ENCODE peak calls at places on chromosomes 1 and 21, in four cellular contexts. Y is ovary, N is psoas muscle, S is left ventricle myocardium inferior. W is an unnamed sample.

GRCh38 chr1:98516306-98516705 is 145.2 kb upstream of the SNX7 start:
- DNase-seq in N (no peak), S (no peak), Y (no peak), W (no peak)

GRCh38 chr1:36175137-36176095 is 19.5 kb downstream of the MAP7D1 start:
- DNase-seq in N (peak; percentile 64), S (peak; percentile 61), Y (no peak), W (peak; percentile 67)

GRCh38 chr21:28633803-28634572 is 358.7 kb downstream of the LTN1 start:
- DNase-seq in N (peak; percentile 17), Y (peak; percentile 17), S (peak; percentile 29), W (peak; percentile 83)

GRCh38 chr1:8351693-8352470 is 34.0 kb downstream of the SLC45A1 start:
- DNase-seq in Y (no peak), S (no peak), N (no peak), W (no peak)

GRCh38 chr1:155873860-155874259 is 14.5 kb downstream of the SYT11 start:
- DNase-seq in S (no peak), N (no peak), Y (no peak), W (peak; percentile 86)

GRCh38 chr1:96362623-96363022 is 359.0 kb upstream of the PTBP2 start:
- DNase-seq in Y (no peak), S (no peak), N (no peak), W (peak; percentile 98)

GRCh38 chr1:22262583-22262982 is 119.7 kb upstream of the WNT4 start:
- DNase-seq in Y (no peak), N (no peak), S (no peak), W (no peak)

GRCh38 chr1:205188132-205188531 is 23.4 kb downstream of the DSTYK start:
- DNase-seq in Y (no peak), S (no peak), N (no peak), W (no peak)

GRCh38 chr1:235597867-235598553 is 51.6 kb downstream of the GNG4 start:
- DNase-seq in S (no peak), N (no peak), Y (no peak), W (peak; percentile 33)

GRCh38 chr1:90509225-90510048 is 207.7 kb downstream of the BARHL2 start:
- DNase-seq in Y (no peak), S (no peak), N (no peak), W (no peak)

GRCh38 chr1:92755541-92756351 is 29.2 kb downstream of the EVI5 start:
- DNase-seq in Y (peak; percentile 59), S (peak; percentile 80), N (peak; percentile 49), W (no peak)

GRCh38 chr1:44237721-44238457 is 24.6 kb downstream of the DMAP1 start:
- DNase-seq in Y (peak; percentile 60), N (no peak), S (no peak), W (peak; percentile 34)

GRCh38 chr1:227793948-227794812 is 21.3 kb upstream of the PRSS38 start:
- DNase-seq in N (peak; percentile 73), S (peak; percentile 74), Y (peak; percentile 70), W (peak; percentile 90)

GRCh38 chr1:31831397-31832378 is 15.9 kb upstream of the SPOCD1 start:
- DNase-seq in Y (no peak), N (no peak), S (no peak), W (no peak)

GRCh38 chr1:41496080-41497055 is 11.9 kb upstream of the EDN2 start:
- DNase-seq in S (peak; percentile 92), Y (peak; percentile 92), N (peak; percentile 94), W (peak; percentile 88)

GRCh38 chr21:35924714-35925301 is 135.5 kb downstream of the SETD4 start:
- DNase-seq in S (no peak), Y (no peak), N (peak; percentile 10), W (peak; percentile 96)

GRCh38 chr1:224894915-224895314 is 34.6 kb upstream of the DNAH14 start:
- DNase-seq in Y (no peak), S (no peak), N (no peak), W (peak; percentile 26)

GRCh38 chr1:49306507-49307070 is 529.9 kb upstream of the BEND5 start:
- DNase-seq in Y (no peak), S (no peak), N (no peak), W (no peak)

GRCh38 chr1:240258910-240259309 is 167.2 kb downstream of the FMN2 start:
- DNase-seq in N (no peak), S (no peak), Y (no peak), W (peak; percentile 71)

GRCh38 chr1:63799324-63799723 is 25.5 kb downstream of the ROR1 start:
- DNase-seq in S (no peak), N (no peak), Y (no peak), W (no peak)

GRCh38 chr1:62436039-62436465 is 797 bp upstream of the USP1 start:
- DNase-seq in S (peak; percentile 96), N (peak; percentile 97), Y (no peak), W (no peak)

GRCh38 chr21:38950388-38951094 is 144.8 kb downstream of the ETS2 start:
- DNase-seq in S (no peak), N (no peak), Y (no peak), W (no peak)

GRCh38 chr1:64543831-64544230 is 73.9 kb downstream of the CACHD1 start:
- DNase-seq in S (peak; percentile 17), N (peak; percentile 43), Y (peak; percentile 52), W (no peak)

GRCh38 chr1:197521118-197521739 is 253.2 kb downstream of the CRB1 start:
- DNase-seq in S (no peak), N (no peak), Y (no peak), W (peak; percentile 46)

GRCh38 chr1:204288061-204288588 is 71.6 kb downstream of the PLEKHA6 start:
- DNase-seq in N (peak; percentile 72), S (peak; percentile 75), Y (peak; percentile 87), W (no peak)

DNA sequence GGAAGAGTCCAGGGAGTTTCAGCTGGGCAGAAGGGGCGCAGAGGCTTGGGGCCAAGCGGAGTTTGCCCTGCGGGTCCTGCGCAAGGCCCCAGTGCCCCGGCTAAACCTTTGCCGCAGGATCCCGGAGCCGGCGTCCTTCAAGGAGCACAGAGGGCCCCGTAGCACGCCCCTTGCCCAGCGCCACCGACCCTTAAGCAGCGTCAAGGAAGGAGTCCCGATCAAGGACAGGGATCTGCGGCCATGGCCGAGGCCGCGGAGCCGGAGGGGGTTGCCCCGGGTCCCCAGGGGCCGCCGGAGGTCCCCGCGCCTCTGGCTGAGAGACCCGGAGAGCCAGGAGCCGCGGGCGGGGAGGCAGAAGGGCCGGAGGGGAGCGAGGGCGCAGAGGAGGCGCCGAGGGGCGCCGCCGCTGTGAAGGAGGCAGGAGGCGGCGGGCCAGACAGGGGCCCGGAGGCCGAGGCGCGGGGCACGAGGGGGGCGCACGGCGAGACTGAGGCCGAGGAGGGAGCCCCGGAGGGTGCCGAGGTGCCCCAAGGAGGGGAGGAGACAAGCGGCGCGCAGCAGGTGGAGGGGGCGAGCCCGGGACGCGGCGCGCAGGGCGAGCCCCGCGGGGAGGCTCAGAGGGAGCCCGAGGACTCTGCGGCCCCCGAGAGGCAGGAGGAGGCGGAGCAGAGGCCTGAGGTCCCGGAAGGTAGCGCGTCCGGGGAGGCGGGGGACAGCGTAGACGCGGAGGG is 520 bp downstream of the CLIC6 start:
- DNase-seq in Y (no peak), N (peak; percentile 36), S (no peak), W (no peak)
- H3K4me3 ChIP-seq in Y (peak overlapping the region; percentile 41), N (peak overlapping the region; percentile 62), S (peak overlapping the region; percentile 70), W (no peak overlapping the region)

DNA sequence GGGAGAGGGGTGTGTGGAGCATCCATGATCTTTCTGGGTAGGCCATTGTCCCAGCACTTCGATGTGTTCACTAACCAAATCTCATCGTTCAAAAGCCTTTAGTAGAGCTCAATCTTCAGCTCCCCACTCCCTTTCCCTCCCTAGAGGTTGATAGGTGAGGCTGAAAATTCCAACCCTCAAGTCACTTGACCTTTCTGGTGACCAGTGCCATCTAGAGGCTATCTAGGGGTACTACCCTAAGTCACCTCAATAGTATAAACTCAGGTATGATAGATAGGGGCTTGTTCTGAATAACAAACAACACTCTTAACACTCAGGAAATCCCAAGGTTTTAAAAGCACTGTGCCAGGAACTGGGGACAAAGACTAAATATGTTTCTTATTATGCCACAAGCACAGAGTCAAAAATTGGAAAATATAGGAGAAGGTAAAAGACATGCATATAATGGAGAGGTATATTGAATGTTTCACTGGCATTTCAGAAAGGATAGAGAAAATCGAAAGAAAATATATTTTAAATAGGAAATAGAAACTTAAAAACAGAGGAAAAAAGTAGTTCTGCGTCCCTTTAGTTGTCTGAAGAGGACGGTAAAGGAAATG is 42.9 kb upstream of the CD53 start:
- DNase-seq in S (no peak), N (no peak), Y (no peak), W (no peak)
- TF ChIP-seq CTCF in S (peak; percentile 61), N (peak; percentile 14), Y (no peak), W (peak; percentile 44)

GRCh38 chr1:236686815-236687160 is 489 bp downstream of the ACTN2 start:
- DNase-seq in S (peak; percentile 24), Y (no peak), N (peak; percentile 37), W (no peak)

GRCh38 chr1:236685205-236685916 is 938 bp upstream of the ACTN2 start:
- DNase-seq in Y (no peak), N (peak; percentile 19), S (no peak), W (no peak)

GRCh38 chr1:236687273-236687672 is 974 bp downstream of the ACTN2 start:
- DNase-seq in S (no peak), N (no peak), Y (no peak), W (no peak)

GRCh38 chr1:236688705-236689104 is 2.4 kb downstream of the ACTN2 start:
- DNase-seq in Y (no peak), S (no peak), N (no peak), W (no peak)

DNA sequence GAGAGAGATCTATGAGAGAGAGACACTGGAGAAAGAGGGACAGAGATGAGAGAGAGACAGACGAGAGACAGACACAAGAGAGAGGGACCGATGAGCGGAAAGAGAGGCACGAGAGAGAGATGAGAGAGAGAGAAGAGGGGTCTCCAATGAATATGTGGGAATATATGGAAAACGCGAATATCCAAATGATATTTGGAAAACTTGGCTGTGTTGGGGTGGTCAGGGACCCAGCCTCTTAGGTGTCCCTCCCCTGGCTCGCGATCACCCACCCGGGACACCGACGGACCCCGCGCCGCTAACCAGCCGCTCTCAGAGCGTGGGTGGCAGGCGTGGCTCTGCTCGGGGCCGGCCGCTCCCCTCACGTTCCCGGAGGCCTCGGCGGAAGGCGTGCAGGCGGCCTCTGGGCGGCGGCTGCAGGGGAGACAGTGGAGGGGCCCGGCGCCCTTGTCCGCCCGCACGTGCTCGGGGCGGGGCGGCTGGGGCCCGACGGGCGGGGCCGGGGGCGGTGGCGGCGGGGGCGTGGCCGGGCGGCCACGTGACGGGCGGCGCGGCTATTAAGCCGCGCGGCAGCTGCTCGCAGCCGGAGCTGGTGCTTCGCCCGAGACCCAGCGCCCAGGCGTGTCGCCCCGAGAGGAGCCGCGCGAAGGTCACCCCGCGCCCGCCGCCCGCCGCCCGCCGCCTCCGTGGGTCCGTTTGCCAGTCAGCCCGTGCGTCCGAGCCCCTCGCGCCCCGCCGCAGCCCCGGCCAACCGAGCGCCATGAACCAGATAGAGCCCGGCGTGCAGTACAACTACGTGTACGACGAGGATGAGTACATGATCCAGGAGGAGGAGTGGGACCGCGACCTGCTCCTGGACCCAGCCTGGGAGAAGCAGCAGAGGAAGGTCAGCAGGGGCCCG is at the start of gene ACTN2:
- DNase-seq in S (peak; percentile 74), Y (peak; percentile 62), N (peak; percentile 71), W (no peak)
- H3K4me3 ChIP-seq in S (peak within 1 kb of the TSS; percentile 77), Y (peak within 1 kb of the TSS; percentile 34), N (peak within 1 kb of the TSS; percentile 91), W (peak within 1 kb of the TSS; percentile 33)

DNA sequence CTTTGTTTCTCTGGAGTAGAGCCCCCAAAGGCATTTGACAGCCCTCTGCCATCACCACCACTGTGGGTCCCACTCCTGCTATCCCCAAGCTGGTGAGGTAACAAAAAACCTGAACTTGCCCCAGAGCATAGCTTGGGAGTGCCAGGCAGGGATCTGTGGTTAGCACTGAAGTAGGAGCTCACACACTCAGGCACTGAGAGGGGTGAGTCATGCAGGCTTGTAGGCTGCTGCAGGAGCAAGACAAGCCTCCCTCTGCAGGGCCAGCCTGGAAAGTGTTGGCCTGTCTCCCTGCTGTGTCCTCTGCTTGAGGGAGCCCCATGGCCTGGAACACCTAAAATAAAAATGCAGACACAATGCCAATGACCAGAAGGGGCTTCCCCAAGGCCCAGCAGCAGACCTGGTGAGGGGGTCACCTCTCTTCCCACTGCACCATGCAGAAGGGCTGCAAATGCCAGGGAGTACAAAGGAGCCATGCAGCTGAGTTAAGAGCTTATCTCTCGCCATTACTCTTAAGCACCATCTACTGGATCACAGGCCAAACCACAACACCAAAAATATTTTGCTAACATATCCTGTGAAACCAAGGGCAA is 108.9 kb upstream of the POGK start:
- DNase-seq in N (no peak), Y (no peak), S (no peak), W (no peak)
- TF ChIP-seq CTCF in N (no peak), Y (no peak), S (no peak), W (no peak)